ENCODE peak calls at places on chromosome 6, in four cellular contexts. A, I, H and R are unnamed samples. For H3K36me3, the result is how much of the 10 kb centered on the place peaks cover.

GRCh38 chr6:68238097-68238597 is 396.9 kb upstream of the ADGRB3 start:
- DNase-seq in H (peak), I (no peak), A (no peak), R (no peak)

GRCh38 chr6:13703496-13703895 is 8.1 kb downstream of the RANBP9 start:
- DNase-seq in H (no peak), A (no peak), I (no peak), R (peak)

GRCh38 chr6:100121854-100122609 is 128.0 kb upstream of the MCHR2 start:
- DNase-seq in H (no peak), I (no peak), A (no peak), R (no peak)

GRCh38 chr6:40907198-40907701 is 131.8 kb downstream of the UNC5CL start:
- DNase-seq in I (peak), A (no peak), H (peak), R (no peak)

GRCh38 chr6:1850581-1851157 is 241.0 kb downstream of the FOXC1 start:
- DNase-seq in A (no peak), H (no peak), I (no peak), R (no peak)

GRCh38 chr6:82348130-82348529 is 15.5 kb upstream of the TPBG start:
- DNase-seq in A (no peak), H (no peak), I (no peak), R (peak)

GRCh38 chr6:18264338-18265098 is at the start of gene DEK:
- DNase-seq in I (peak), H (peak), A (peak), R (peak)

GRCh38 chr6:150169609-150170008 is 26.8 kb downstream of the PPP1R14C start:
- DNase-seq in A (no peak), I (no peak), H (peak), R (no peak)

GRCh38 chr6:43763812-43764522 is 6.0 kb upstream of the VEGFA start:
- DNase-seq in I (no peak), H (no peak), A (peak), R (no peak)

GRCh38 chr6:23633986-23634385 is 492.0 kb upstream of the NRSN1 start:
- DNase-seq in I (no peak), A (no peak), H (no peak), R (peak)

GRCh38 chr6:31541059-31541657 is 645 bp downstream of the DDX39B start:
- DNase-seq in H (peak), I (peak), A (no peak), R (peak)

GRCh38 chr6:5761370-5761769 is 245.4 kb downstream of the NRN1 start:
- DNase-seq in H (no peak), A (peak), I (no peak), R (no peak)

GRCh38 chr6:134307870-134308269 is 10.0 kb downstream of the SGK1 start:
- DNase-seq in H (no peak), I (no peak), A (no peak), R (no peak)

GRCh38 chr6:151387581-151387980 is 3.8 kb downstream of the ZBTB2 start:
- DNase-seq in A (no peak), I (no peak), H (peak), R (no peak)

GRCh38 chr6:169824848-169825557 is 73.6 kb downstream of the ERMARD start:
- DNase-seq in I (no peak), A (no peak), H (no peak), R (no peak)

GRCh38 chr6:17574871-17575560 is 25.1 kb upstream of the FAM8A1 start:
- DNase-seq in H (peak), A (no peak), I (no peak), R (no peak)

GRCh38 chr6:85192186-85192585 is 257.7 kb upstream of the NT5E start:
- DNase-seq in I (no peak), A (no peak), H (no peak), R (no peak)

GRCh38 chr6:33776186-33776585 is 12.7 kb downstream of the LEMD2 start:
- DNase-seq in I (no peak), H (no peak), A (no peak), R (no peak)

GRCh38 chr6:33774774-33775173 is 14.2 kb downstream of the LEMD2 start:
- DNase-seq in H (no peak), I (no peak), A (no peak), R (no peak)

GRCh38 chr6:33777716-33778474 is 11.0 kb downstream of the LEMD2 start:
- DNase-seq in H (no peak), I (no peak), A (no peak), R (no peak)

GRCh38 chr6:33778475-33779121 is 10.3 kb downstream of the LEMD2 start:
- DNase-seq in H (no peak), A (no peak), I (no peak), R (peak)

DNA sequence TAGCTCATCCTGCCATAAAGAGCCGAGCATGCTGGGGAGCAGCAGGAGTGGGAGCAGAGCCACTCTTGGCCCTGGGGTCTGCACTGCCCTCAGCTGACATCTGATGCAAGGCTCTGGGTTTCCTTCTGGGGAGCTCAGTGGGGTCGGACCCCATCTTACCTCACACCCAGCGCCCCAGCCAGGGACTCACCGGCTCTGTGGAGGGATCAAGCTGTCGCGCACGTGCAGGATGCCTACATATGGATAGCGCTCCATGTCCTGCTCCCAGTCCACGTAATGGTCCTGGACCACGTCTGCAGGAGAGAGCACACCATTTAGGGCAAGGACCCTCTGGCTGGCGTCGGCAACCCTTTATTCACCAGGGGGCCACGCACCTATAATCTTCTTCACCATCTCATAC is 12.2 kb downstream of the LEMD2 start:
- DNase-seq in I (no peak), H (no peak), A (no peak), R (no peak)
- H3K36me3 ChIP-seq in I (under half), H (under half), A (half or more), R (under half)

DNA sequence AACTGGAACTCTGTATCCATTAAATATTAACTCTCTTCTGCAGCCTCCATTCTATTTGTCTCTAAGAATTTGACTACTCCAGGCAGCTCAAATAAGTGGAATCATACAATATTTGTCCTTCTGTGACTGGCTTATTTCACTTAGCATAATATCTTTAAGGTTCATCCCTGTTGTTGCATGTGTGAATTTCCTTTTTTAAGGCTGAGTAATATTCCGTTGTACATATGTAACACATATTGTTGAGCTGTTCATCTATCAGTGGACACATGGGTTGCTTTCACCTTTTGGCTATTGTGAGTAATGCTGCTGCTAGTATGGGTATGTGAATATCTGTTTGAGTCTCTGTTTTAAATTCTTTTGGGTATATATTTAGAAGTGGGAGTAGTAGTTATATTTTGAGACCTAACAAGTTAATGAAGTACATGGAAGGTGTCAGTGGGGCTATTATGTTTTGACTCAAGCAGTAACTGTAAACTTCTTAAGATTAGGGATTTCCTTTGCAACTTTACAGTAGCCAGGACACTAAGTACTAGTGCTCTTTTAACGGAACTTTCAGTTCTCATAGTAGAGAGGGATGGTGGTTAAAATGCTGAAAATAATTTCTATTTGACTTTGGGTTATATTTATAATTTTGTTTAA is 29.7 kb upstream of the TMEM217 start:
- DNase-seq in I (no peak), H (no peak), A (no peak), R (no peak)
- H3K36me3 ChIP-seq in I (under half), H (under half), A (half or more), R (under half)

GRCh38 chr6:36207155-36207554 is 10.6 kb downstream of the BRPF3 start:
- DNase-seq in I (no peak), H (no peak), A (no peak), R (no peak)
- H3K36me3 ChIP-seq in I (under half), H (under half), A (half or more), R (under half)

DNA sequence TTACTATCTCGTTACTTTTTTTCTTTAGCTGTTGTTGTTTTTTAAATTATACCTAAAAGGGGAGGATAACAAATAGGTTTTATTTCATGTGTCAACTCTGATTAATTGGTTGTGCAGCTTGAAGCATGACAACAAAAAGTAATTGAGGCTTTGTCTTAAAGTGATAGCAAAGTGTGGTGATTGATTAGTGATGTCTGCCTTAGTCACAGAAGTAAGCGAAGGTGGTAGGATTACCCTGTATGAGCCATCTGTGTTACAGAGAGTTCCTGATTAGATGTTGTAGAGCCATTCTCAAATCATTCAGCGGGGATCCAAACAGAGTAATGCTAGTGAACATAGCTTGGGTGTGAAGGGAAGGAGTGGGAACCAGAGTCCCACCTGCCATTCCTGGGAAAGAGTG is 14.4 kb upstream of the MRPS10 start:
- DNase-seq in H (no peak), I (no peak), A (no peak), R (no peak)
- H3K36me3 ChIP-seq in H (under half), I (under half), A (under half), R (under half)

DNA sequence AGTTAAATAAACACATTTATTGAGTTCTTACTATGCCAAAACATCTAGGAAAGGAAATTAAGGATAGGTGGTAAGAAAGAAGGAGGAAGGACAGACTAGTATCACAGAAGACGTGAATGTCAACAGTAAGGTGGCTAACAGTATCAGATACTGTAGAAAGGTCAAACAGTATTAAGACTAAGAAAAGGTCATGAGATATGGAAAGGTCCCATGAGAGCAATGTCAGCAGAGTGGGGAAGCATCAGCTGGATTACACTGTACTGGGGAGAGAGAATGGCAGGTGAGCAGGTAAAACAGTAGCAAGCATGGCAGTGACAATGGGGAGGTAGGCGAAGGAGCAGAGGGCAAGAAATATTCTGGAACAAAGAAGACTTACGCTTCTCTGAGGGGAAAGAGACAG is 18.0 kb downstream of the GLO1 start:
- DNase-seq in H (no peak), A (no peak), I (no peak), R (no peak)
- H3K36me3 ChIP-seq in H (under half), A (under half), I (under half), R (under half)

GRCh38 chr6:3019749-3020320 is 20.1 kb downstream of the NQO2 start:
- DNase-seq in A (no peak), I (no peak), H (no peak), R (no peak)

GRCh38 chr6:3017304-3017703 is 17.6 kb downstream of the NQO2 start:
- DNase-seq in I (no peak), A (no peak), H (no peak), R (no peak)

GRCh38 chr6:3016473-3017280 is 17.0 kb downstream of the NQO2 start:
- DNase-seq in A (no peak), I (no peak), H (no peak), R (no peak)

GRCh38 chr6:3015144-3015543 is 15.4 kb downstream of the NQO2 start:
- DNase-seq in A (no peak), H (no peak), I (no peak), R (no peak)

GRCh38 chr6:3019065-3019464 is 19.4 kb downstream of the NQO2 start:
- DNase-seq in I (no peak), H (no peak), A (no peak), R (no peak)
- H3K36me3 ChIP-seq in I (under half), H (under half), A (half or more), R (under half)

GRCh38 chr6:71248866-71249265 is 39.7 kb upstream of the OGFRL1 start:
- DNase-seq in A (no peak), I (no peak), H (no peak), R (no peak)

GRCh38 chr6:71250050-71250689 is 38.4 kb upstream of the OGFRL1 start:
- DNase-seq in H (peak), I (no peak), A (no peak), R (no peak)

GRCh38 chr6:71248306-71248705 is 40.3 kb upstream of the OGFRL1 start:
- DNase-seq in I (no peak), A (no peak), H (peak), R (no peak)

GRCh38 chr6:71245265-71246049 is 43.2 kb upstream of the OGFRL1 start:
- DNase-seq in A (no peak), H (no peak), I (no peak), R (no peak)

DNA sequence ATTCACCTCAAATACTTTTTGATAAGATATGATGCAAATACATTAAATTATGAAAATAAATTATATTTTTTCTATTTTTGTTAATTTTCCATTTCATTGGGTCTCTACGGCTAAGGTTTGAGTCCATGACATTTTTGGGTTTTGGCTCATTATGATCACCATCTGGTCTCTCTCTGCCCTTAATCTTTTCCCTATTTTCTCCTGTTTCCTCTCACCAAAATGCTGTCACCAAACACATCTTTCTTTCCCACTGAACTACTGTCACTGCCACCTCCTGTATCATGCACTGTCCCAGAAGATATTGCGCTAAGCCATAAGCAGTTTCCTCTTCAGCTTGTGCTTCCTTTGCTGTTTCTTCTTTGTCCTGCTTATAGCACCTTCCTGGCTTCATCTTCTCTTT is 42.0 kb upstream of the OGFRL1 start:
- DNase-seq in H (no peak), I (no peak), A (no peak), R (no peak)
- H3K36me3 ChIP-seq in H (under half), I (under half), A (under half), R (under half)